ENCODE peak calls at places on chromosomes 6 and 20, in nine cellular contexts. Y is B cell; X is CD8-positive, alpha-beta T cell; G is MM.1S; J is HL-60; E is fibroblast of mammary gland; A is IMR-90; V is Calu3; W is fibroblast of pulmonary artery. D is an unnamed sample.

GRCh38 chr6:132067286-132067685 is 116.1 kb upstream of the CCN2 start:
- DNase-seq in Y (no peak), X (no peak), G (no peak), J (no peak), E (peak), A (peak), V (no peak), W (no peak), D (no peak)

GRCh38 chr20:63378115-63378429 is 16.9 kb upstream of the CHRNA4 start:
- DNase-seq in Y (no peak), X (no peak), G (no peak), J (no peak), E (no peak), A (no peak), V (no peak), W (no peak), D (no peak)

GRCh38 chr6:17839526-17839925 is 132.8 kb upstream of the NUP153 start:
- DNase-seq in Y (no peak), X (no peak), G (no peak), J (no peak), E (no peak), A (no peak), V (no peak), W (no peak), D (no peak)

GRCh38 chr6:126661646-126662045 is 321.7 kb downstream of the CENPW start:
- DNase-seq in Y (no peak), X (no peak), G (no peak), J (no peak), E (peak), A (peak), V (no peak), W (peak), D (no peak)

GRCh38 chr6:32940656-32941411 is at the start of gene HLA-DMB:
- DNase-seq in Y (peak), X (peak), G (peak), J (no peak), E (peak), A (peak), V (peak), W (peak), D (peak)

GRCh38 chr6:104682722-104683643 is 176.7 kb downstream of the HACE1 start:
- DNase-seq in Y (peak), X (peak), G (peak), J (peak), E (peak), A (peak), V (peak), W (peak), D (peak)

GRCh38 chr6:119079288-119079809 is 885 bp upstream of the FAM184A start:
- DNase-seq in Y (no peak), X (no peak), G (no peak), J (no peak), E (peak), A (peak), V (peak), W (peak), D (no peak)

GRCh38 chr6:125647391-125647790 is 102.0 kb upstream of the HEY2 start:
- DNase-seq in Y (no peak), X (no peak), G (no peak), J (no peak), E (no peak), A (no peak), V (no peak), W (no peak), D (no peak)

GRCh38 chr6:31665501-31666336 is at the start of gene CSNK2B:
- DNase-seq in Y (peak), X (peak), G (peak), J (peak), E (peak), A (peak), V (peak), W (peak), D (peak)

GRCh38 chr20:9458075-9458818 is 56.1 kb upstream of the LAMP5 start:
- DNase-seq in Y (no peak), X (no peak), G (peak), J (peak), E (peak), A (peak), V (peak), W (peak), D (no peak)

GRCh38 chr6:7697820-7698623 is 27.9 kb upstream of the BMP6 start:
- DNase-seq in Y (no peak), X (no peak), G (no peak), J (peak), E (peak), A (peak), V (no peak), W (peak), D (no peak)

GRCh38 chr20:46415773-46416172 is 9.4 kb upstream of the ELMO2 start:
- DNase-seq in Y (no peak), X (no peak), G (no peak), J (no peak), E (no peak), A (no peak), V (no peak), W (no peak), D (no peak)

GRCh38 chr20:33423141-33423834 is 20.3 kb downstream of the SNTA1 start:
- DNase-seq in Y (no peak), X (no peak), G (no peak), J (no peak), E (peak), A (peak), V (peak), W (peak), D (no peak)

GRCh38 chr20:20606046-20606445 is 106.4 kb downstream of the RALGAPA2 start:
- DNase-seq in Y (no peak), X (no peak), G (no peak), J (no peak), E (no peak), A (no peak), V (no peak), W (no peak), D (no peak)

GRCh38 chr6:14966111-14966901 is 279.6 kb upstream of the JARID2 start:
- DNase-seq in Y (no peak), X (no peak), G (no peak), J (no peak), E (no peak), A (peak), V (no peak), W (no peak), D (no peak)

GRCh38 chr20:21020656-21021004 is 85.5 kb downstream of the LINC00237 start:
- DNase-seq in Y (no peak), X (no peak), G (no peak), J (no peak), E (peak), A (no peak), V (no peak), W (peak), D (no peak)

DNA sequence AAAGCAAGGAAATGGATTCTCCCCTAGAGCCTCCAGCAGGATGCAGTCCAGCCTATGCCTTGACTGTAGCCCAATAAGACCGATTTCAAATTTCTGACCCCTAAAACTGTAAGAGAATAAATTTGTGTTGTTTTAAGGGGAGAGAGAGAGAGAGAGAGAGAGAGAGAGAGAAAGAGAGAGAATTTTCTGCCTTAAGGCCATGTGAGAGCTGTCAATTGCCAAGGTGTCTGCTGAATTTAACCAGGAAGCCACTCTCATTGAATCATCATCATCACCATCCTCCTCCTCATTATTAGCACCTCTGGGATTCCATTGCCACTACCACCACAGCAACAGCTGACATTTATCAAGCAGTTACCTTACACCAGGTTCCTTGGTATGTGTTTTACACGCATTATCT is 27.8 kb upstream of the TNFRSF21 start:
- DNase-seq in Y (no peak), X (no peak), G (no peak), J (no peak), E (no peak), A (no peak), V (no peak), W (no peak), D (no peak)
- TF ChIP-seq CTCF in Y (no peak), X (no peak), G (no peak), J (no peak), E (no peak), A (no peak), V (no peak), W (no peak), D (no peak)

GRCh38 chr6:41093729-41094128 is 21.0 kb downstream of the NFYA start:
- DNase-seq in Y (no peak), X (no peak), G (no peak), J (no peak), E (peak), A (peak), V (no peak), W (peak), D (no peak)

GRCh38 chr6:41090841-41091761 is 18.3 kb downstream of the NFYA start:
- DNase-seq in Y (no peak), X (no peak), G (no peak), J (no peak), E (no peak), A (peak), V (no peak), W (no peak), D (no peak)

GRCh38 chr6:41097467-41098090 is 24.8 kb downstream of the NFYA start:
- DNase-seq in Y (no peak), X (no peak), G (no peak), J (no peak), E (no peak), A (peak), V (no peak), W (peak), D (no peak)

GRCh38 chr6:41088451-41088850 is 15.7 kb downstream of the NFYA start:
- DNase-seq in Y (no peak), X (no peak), G (no peak), J (no peak), E (no peak), A (peak), V (no peak), W (no peak), D (no peak)

GRCh38 chr6:41092421-41093140 is 19.8 kb downstream of the NFYA start:
- DNase-seq in Y (no peak), X (no peak), G (peak), J (no peak), E (peak), A (peak), V (no peak), W (peak), D (peak)
- TF ChIP-seq CTCF in Y (peak), X (no peak), G (peak), J (peak), E (peak), A (peak), V (peak), W (peak), D (no peak)

GRCh38 chr20:36792422-36792821 is 18.9 kb upstream of the DSN1 start:
- DNase-seq in Y (peak), X (no peak), G (peak), J (no peak), E (peak), A (peak), V (peak), W (peak), D (peak)
- TF ChIP-seq CTCF in Y (peak), X (no peak), G (peak), J (no peak), E (peak), A (peak), V (no peak), W (peak), D (peak)

DNA sequence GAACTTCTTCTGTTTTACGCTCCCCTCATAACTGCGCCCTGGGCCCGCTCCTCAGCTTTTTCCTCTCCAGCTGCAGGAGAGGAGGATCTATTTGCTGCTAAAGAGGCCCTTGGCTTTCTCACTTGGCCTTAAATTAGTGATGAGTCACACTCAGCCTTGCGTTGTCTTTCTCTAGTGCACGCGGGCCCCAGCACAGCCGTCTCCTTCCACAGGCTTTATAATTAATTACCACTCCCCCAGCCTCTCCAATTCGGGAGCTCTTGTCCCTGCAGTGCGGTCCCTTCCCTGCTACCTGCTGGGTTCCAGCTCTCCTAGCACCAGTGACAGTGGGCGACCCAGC is 25.2 kb downstream of the PACSIN1 start:
- DNase-seq in Y (no peak), X (no peak), G (no peak), J (no peak), E (peak), A (peak), V (no peak), W (peak), D (no peak)
- TF ChIP-seq CTCF in Y (no peak), X (no peak), G (no peak), J (no peak), E (no peak), A (no peak), V (no peak), W (no peak), D (no peak)

GRCh38 chr6:80566361-80566760 is 459.9 kb downstream of the BCKDHB start:
- DNase-seq in Y (no peak), X (no peak), G (no peak), J (no peak), E (no peak), A (no peak), V (no peak), W (no peak), D (no peak)
- TF ChIP-seq CTCF in Y (no peak), X (no peak), G (no peak), J (no peak), E (no peak), A (no peak), V (no peak), W (no peak), D (no peak)

GRCh38 chr6:147219463-147219862 is 15.2 kb downstream of the STXBP5 start:
- DNase-seq in Y (no peak), X (no peak), G (no peak), J (no peak), E (no peak), A (no peak), V (no peak), W (no peak), D (no peak)

GRCh38 chr6:147220345-147220744 is 16.1 kb downstream of the STXBP5 start:
- DNase-seq in Y (no peak), X (no peak), G (no peak), J (no peak), E (no peak), A (no peak), V (no peak), W (no peak), D (no peak)

GRCh38 chr6:147221739-147222138 is 17.5 kb downstream of the STXBP5 start:
- DNase-seq in Y (no peak), X (no peak), G (no peak), J (no peak), E (no peak), A (no peak), V (no peak), W (no peak), D (no peak)

GRCh38 chr6:147223751-147224150 is 19.5 kb downstream of the STXBP5 start:
- DNase-seq in Y (no peak), X (no peak), G (no peak), J (no peak), E (no peak), A (no peak), V (no peak), W (no peak), D (no peak)

DNA sequence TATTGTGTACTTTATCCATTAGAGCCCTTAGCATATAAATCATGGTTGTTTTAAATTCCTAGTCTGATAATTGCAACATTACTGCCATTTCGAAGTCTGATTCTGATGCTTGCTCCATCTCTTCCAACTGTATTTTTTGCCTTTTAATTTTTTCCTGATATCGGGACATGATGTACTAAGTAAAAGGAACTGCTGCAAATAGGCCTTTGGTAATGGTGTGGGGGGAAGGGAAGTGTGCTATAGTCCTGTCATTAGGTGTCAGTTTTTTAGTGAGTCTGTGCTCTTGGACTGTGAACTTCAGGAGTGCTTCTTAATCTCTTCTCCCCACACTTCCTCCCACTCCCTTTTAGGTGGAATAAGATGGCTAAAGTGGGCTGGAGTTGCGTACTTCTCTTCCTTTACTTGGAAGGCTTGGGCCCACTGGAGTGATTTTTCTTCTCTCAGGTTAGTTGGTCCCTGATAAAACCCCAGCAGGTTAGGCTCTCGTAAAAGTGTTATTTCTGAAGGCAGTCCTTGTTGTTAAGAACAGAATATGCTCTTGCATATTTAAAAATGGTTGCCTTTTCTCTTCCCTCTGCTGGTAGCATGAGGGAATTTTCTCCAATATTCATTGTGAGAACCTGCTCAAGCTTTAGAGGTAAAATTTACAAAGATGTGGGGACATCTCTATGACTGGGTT is 18.1 kb downstream of the STXBP5 start:
- DNase-seq in Y (no peak), X (no peak), G (no peak), J (no peak), E (peak), A (peak), V (no peak), W (peak), D (no peak)
- TF ChIP-seq CTCF in Y (peak), X (peak), G (peak), J (peak), E (peak), A (peak), V (no peak), W (peak), D (no peak)

D was measured in GM20000.